ENCODE peak calls at places on chromosome 3, in nine cellular contexts. U is stimulated activated CD8-positive, alpha-beta memory T cell treated with anti-CD3 and anti-CD28 coated beads, Interleukin-15, amount 100 ng/mL, for 24 hours; N is activated CD4-positive, alpha-beta T cell treated with anti-CD3 and anti-CD28 coated beads, Interleukin-2, amount 50 U/mL, for 24 hours; F is NCI-H748 treated with DMSO at 0.1 percent for 48 hours; T is OCI-LY7; Y is RWPE1; A is LoVo; O is AML-193; B is cardiac fibroblast. V is an unnamed sample.

GRCh38 chr3:33277193-33277882 is at the start of gene FBXL2:
- DNase-seq in U (peak), N (no peak), F (peak), T (peak), Y (peak), A (peak), O (no peak), B (peak), V (peak)

GRCh38 chr3:25854214-25854613 is 64.3 kb downstream of the OXSM start:
- DNase-seq in U (no peak), N (no peak), F (no peak), T (no peak), Y (no peak), A (no peak), O (no peak), B (peak), V (no peak)

GRCh38 chr3:50573566-50574279 is 4.4 kb downstream of the HEMK1 start:
- DNase-seq in U (no peak), N (peak), F (no peak), T (no peak), Y (no peak), A (no peak), O (no peak), B (no peak), V (no peak)

GRCh38 chr3:13525827-13526625 is 22.9 kb upstream of the FBLN2 start:
- DNase-seq in U (no peak), N (no peak), F (no peak), T (no peak), Y (no peak), A (no peak), O (no peak), B (no peak), V (no peak)

GRCh38 chr3:175743733-175744400 is 884.7 kb downstream of the NAALADL2 start:
- DNase-seq in U (no peak), N (no peak), F (no peak), T (no peak), Y (peak), A (no peak), O (no peak), B (peak), V (no peak)

GRCh38 chr3:67334588-67334987 is 319.8 kb downstream of the SUCLG2 start:
- DNase-seq in U (no peak), N (no peak), F (no peak), T (no peak), Y (no peak), A (no peak), O (no peak), B (no peak), V (no peak)

GRCh38 chr3:105904683-105905320 is 36.0 kb upstream of the CBLB start:
- DNase-seq in U (no peak), N (no peak), F (no peak), T (no peak), Y (no peak), A (no peak), O (no peak), B (peak), V (no peak)

GRCh38 chr3:54176106-54176505 is 53.8 kb downstream of the CACNA2D3 start:
- DNase-seq in U (no peak), N (no peak), F (peak), T (no peak), Y (no peak), A (no peak), O (no peak), B (no peak), V (no peak)

GRCh38 chr3:102259636-102260035 is 175.2 kb upstream of the ZPLD1 start:
- DNase-seq in U (no peak), N (no peak), F (no peak), T (no peak), Y (no peak), A (no peak), O (no peak), B (no peak), V (no peak)